ENCODE peak calls at places on chromosomes 13 and 19, in nine cellular contexts. B, T, D, F, W, P, L, V and C are unnamed samples.

GRCh38 chr19:38571682-38572081 is 46.1 kb downstream of the MAP4K1 start:
- DNase-seq in V (no peak), P (no peak), L (no peak), D (no peak), T (no peak), B (no peak), W (no peak), F (no peak), C (no peak)

GRCh38 chr19:20611866-20612265 is 46.3 kb upstream of the ZNF737 start:
- DNase-seq in B (no peak), D (no peak), L (no peak), P (no peak), F (no peak), V (no peak), T (no peak), W (no peak), C (no peak)

GRCh38 chr19:17556995-17557394 is 1.5 kb downstream of the COLGALT1 start:
- DNase-seq in T (no peak), V (no peak), P (no peak), F (no peak), D (no peak), B (no peak), W (no peak), L (no peak), C (no peak)

GRCh38 chr13:50334092-50334778 is 319.0 kb downstream of the KCNRG start:
- DNase-seq in F (no peak), T (no peak), D (no peak), B (no peak), L (no peak), V (no peak), P (no peak), W (no peak), C (no peak)

GRCh38 chr19:10105241-10106099 is 692 bp upstream of the PPAN start:
- DNase-seq in L (peak; percentile 81), B (no peak), P (no peak), T (no peak), V (no peak), F (peak; percentile 72), D (no peak), W (no peak), C (peak; percentile 90)

GRCh38 chr19:1267441-1268391 is 1.4 kb upstream of the CIRBP start:
- DNase-seq in B (no peak), L (no peak), P (no peak), F (no peak), D (no peak), V (no peak), W (no peak), T (peak; percentile 40), C (peak; percentile 49)

GRCh38 chr19:29645911-29646310 is 19.4 kb upstream of the PLEKHF1 start:
- DNase-seq in P (no peak), W (no peak), L (no peak), D (no peak), V (no peak), T (peak; percentile 15), B (no peak), F (no peak), C (no peak)

GRCh38 chr19:6551607-6552450 is 21.0 kb downstream of the TNFSF9 start:
- DNase-seq in V (peak; percentile 50), D (peak; percentile 86), T (no peak), P (no peak), W (peak; percentile 73), L (peak; percentile 74), B (no peak), F (peak; percentile 59), C (peak; percentile 81)

GRCh38 chr13:107421951-107422350 is 793.4 kb downstream of the LIG4 start:
- DNase-seq in B (no peak), P (no peak), F (no peak), T (peak; percentile 14), L (no peak), D (no peak), V (no peak), W (no peak), C (no peak)

GRCh38 chr13:46899801-46900200 is 2.9 kb upstream of the HTR2A start:
- DNase-seq in V (no peak), B (no peak), P (no peak), T (no peak), L (no peak), D (no peak), F (no peak), W (no peak), C (no peak)

GRCh38 chr19:55503447-55504251 is 15.4 kb downstream of the SSC5D start:
- DNase-seq in T (peak; percentile 90), P (peak; percentile 80), V (peak; percentile 93), F (peak; percentile 94), B (peak; percentile 99), L (peak; percentile 95), D (peak; percentile 94), W (peak; percentile 98), C (peak; percentile 92)

GRCh38 chr13:46982856-46983582 is 86.2 kb upstream of the HTR2A start:
- DNase-seq in F (no peak), B (no peak), D (no peak), L (peak; percentile 9), V (no peak), P (no peak), W (peak; percentile 36), T (no peak), C (no peak)

GRCh38 chr13:36888645-36889044 is 31.4 kb downstream of the SMAD9 start:
- DNase-seq in T (peak; percentile 24), B (no peak), W (no peak), V (no peak), D (no peak), F (no peak), P (no peak), L (no peak), C (no peak)

GRCh38 chr13:112058519-112058873 is 8.5 kb upstream of the SOX1 start:
- DNase-seq in F (no peak), V (no peak), P (no peak), W (no peak), B (no peak), D (no peak), L (no peak), T (no peak), C (no peak)

GRCh38 chr19:6811906-6812305 is 39.4 kb downstream of the VAV1 start:
- DNase-seq in W (no peak), F (no peak), B (peak; percentile 61), L (peak; percentile 14), P (no peak), V (no peak), D (peak; percentile 38), T (peak; percentile 16), C (no peak)

GRCh38 chr19:9597027-9597426 is 12.7 kb upstream of the ZNF121 start:
- DNase-seq in P (no peak), V (no peak), D (no peak), B (no peak), W (no peak), L (peak; percentile 28), T (peak; percentile 52), F (no peak), C (no peak)

GRCh38 chr19:29305268-29305667 is 92.3 kb upstream of the UQCRFS1 start:
- DNase-seq in L (no peak), T (no peak), F (no peak), W (no peak), V (no peak), B (no peak), D (no peak), P (no peak), C (no peak)